ENCODE peak calls at places on chromosomes 2 and 18, in six cellular contexts. R, A, P, Q, I and O are unnamed samples.

GRCh38 chr18:79393181-79393598 is 2.5 kb upstream of the NFATC1 start:
- ATAC-seq in A (no peak), I (peak), Q (no peak), R (peak), P (no peak), O (no peak)

GRCh38 chr2:236449167-236449586 is 120.4 kb upstream of the ACKR3 start:
- ATAC-seq in A (peak), R (no peak), P (no peak), Q (no peak), I (no peak), O (no peak)

GRCh38 chr2:233323851-233324250 is 16.2 kb downstream of the SAG start:
- ATAC-seq in P (peak), I (no peak), A (peak), R (no peak), Q (peak), O (no peak)

GRCh38 chr2:134206573-134206972 is 47.3 kb upstream of the MGAT5 start:
- ATAC-seq in I (peak), P (no peak), A (no peak), R (peak), Q (peak), O (peak)

GRCh38 chr2:58916127-58916526 is 675.0 kb upstream of the FANCL start:
- ATAC-seq in P (no peak), Q (no peak), A (no peak), I (no peak), R (peak), O (peak)

GRCh38 chr2:86047575-86048382 is 57.9 kb downstream of the POLR1A start:
- ATAC-seq in R (no peak), Q (no peak), I (no peak), A (no peak), P (no peak), O (no peak)

GRCh38 chr2:227163998-227164744 is at the start of the genes COL4A3 and COL4A4:
- ATAC-seq in R (peak), P (peak), Q (no peak), I (peak), A (peak), O (peak)

GRCh38 chr2:133843091-133843490 is 274.8 kb upstream of the NCKAP5 start:
- ATAC-seq in Q (no peak), P (no peak), I (no peak), R (no peak), A (no peak), O (no peak)

GRCh38 chr2:171688129-171688465 is 828 bp downstream of the DYNC1I2 start:
- ATAC-seq in R (peak), P (peak), I (peak), Q (peak), A (peak), O (no peak)

GRCh38 chr2:58025150-58025933 is 21.3 kb upstream of the VRK2 start:
- ATAC-seq in R (no peak), I (peak), Q (no peak), A (no peak), P (no peak), O (no peak)

GRCh38 chr2:124320072-124320471 is 295.0 kb downstream of the CNTNAP5 start:
- ATAC-seq in A (no peak), Q (no peak), I (no peak), R (no peak), P (no peak), O (no peak)

GRCh38 chr2:46909771-46910419 is 5.7 kb downstream of the MCFD2 start:
- ATAC-seq in R (peak), P (peak), Q (no peak), A (peak), I (peak), O (no peak)

GRCh38 chr2:151472966-151473365 is 63.3 kb downstream of the RIF1 start:
- ATAC-seq in A (no peak), Q (peak), R (no peak), I (no peak), P (no peak), O (no peak)

GRCh38 chr2:133317161-133317560 is 251.1 kb downstream of the NCKAP5 start:
- ATAC-seq in I (no peak), Q (no peak), P (no peak), R (no peak), A (no peak), O (no peak)

GRCh38 chr2:232027530-232027929 is 66.0 kb downstream of the DIS3L2 start:
- ATAC-seq in P (no peak), A (no peak), Q (no peak), I (no peak), R (no peak), O (no peak)

GRCh38 chr2:96801464-96802280 is 14.4 kb upstream of the CNNM3 start:
- ATAC-seq in Q (no peak), I (no peak), R (no peak), A (no peak), P (no peak), O (no peak)

GRCh38 chr18:26710460-26711096 is 154.9 kb downstream of the AQP4 start:
- ATAC-seq in A (no peak), R (no peak), I (peak), Q (no peak), P (no peak), O (no peak)

GRCh38 chr18:73901589-73901988 is 246.0 kb downstream of the FBXO15 start:
- ATAC-seq in P (no peak), R (no peak), I (no peak), A (no peak), Q (no peak), O (no peak)

GRCh38 chr2:9964334-9964980 is 13.0 kb downstream of the GRHL1 start:
- ATAC-seq in Q (no peak), I (no peak), R (no peak), A (no peak), P (no peak), O (no peak)

GRCh38 chr2:37585295-37585908 is 86.0 kb downstream of the CDC42EP3 start:
- ATAC-seq in Q (peak), I (peak), P (no peak), A (peak), R (no peak), O (no peak)

GRCh38 chr2:197152451-197153228 is 157.9 kb downstream of the ANKRD44 start:
- ATAC-seq in Q (no peak), A (no peak), R (peak), I (peak), P (peak), O (peak)

GRCh38 chr2:23009545-23010149 is 375.3 kb upstream of the KLHL29 start:
- ATAC-seq in R (peak), I (no peak), A (no peak), Q (no peak), P (no peak), O (peak)

GRCh38 chr18:58992301-58993231 is 127.9 kb downstream of the ZNF532 start:
- ATAC-seq in R (no peak), A (no peak), P (no peak), Q (no peak), I (no peak), O (no peak)

GRCh38 chr2:224436634-224437033 is 34.7 kb upstream of the FAM124B start:
- ATAC-seq in P (no peak), A (no peak), R (no peak), I (no peak), Q (peak), O (no peak)

GRCh38 chr2:200847268-200847667 is 17.2 kb downstream of the CLK1 start:
- ATAC-seq in A (no peak), P (no peak), I (no peak), R (no peak), Q (no peak), O (no peak)

GRCh38 chr2:212683346-212683745 is 144.7 kb upstream of the ERBB4 start:
- ATAC-seq in A (no peak), Q (no peak), P (no peak), R (no peak), I (no peak), O (no peak)

GRCh38 chr18:9669016-9669415 is 39.1 kb upstream of the RAB31 start:
- ATAC-seq in Q (peak), R (no peak), A (no peak), P (no peak), I (no peak), O (no peak)

GRCh38 chr2:76080154-76080553 is 369.4 kb upstream of the GCFC2 start:
- ATAC-seq in Q (no peak), I (no peak), R (no peak), A (no peak), P (peak), O (no peak)

GRCh38 chr2:61456070-61456745 is 14.7 kb downstream of the USP34 start:
- ATAC-seq in A (no peak), Q (no peak), P (peak), R (no peak), I (no peak), O (no peak)

GRCh38 chr2:206984206-206984605 is 44.9 kb downstream of the CPO start:
- ATAC-seq in Q (no peak), R (no peak), I (no peak), P (no peak), A (no peak), O (no peak)

GRCh38 chr18:32674491-32674890 is 98.3 kb downstream of the KLHL14 start:
- ATAC-seq in Q (no peak), P (peak), R (no peak), A (peak), I (no peak), O (no peak)

GRCh38 chr2:226730487-226730886 is 69.1 kb downstream of the IRS1 start:
- ATAC-seq in P (peak), A (peak), I (no peak), Q (peak), R (no peak), O (no peak)

GRCh38 chr18:35507623-35508022 is 9.9 kb upstream of the INO80C start:
- ATAC-seq in Q (peak), R (no peak), A (no peak), I (no peak), P (no peak), O (no peak)

GRCh38 chr2:219506802-219507554 is 7.3 kb upstream of the ASIC4 start:
- ATAC-seq in P (no peak), R (no peak), A (no peak), Q (no peak), I (no peak), O (no peak)

GRCh38 chr2:189367343-189367742 is 73.9 kb upstream of the WDR75 start:
- ATAC-seq in Q (no peak), P (no peak), I (no peak), R (no peak), A (no peak), O (no peak)

GRCh38 chr2:227186751-227187150 is 22.3 kb downstream of the COL4A3 start:
- ATAC-seq in A (no peak), I (no peak), P (no peak), Q (no peak), R (no peak), O (no peak)

GRCh38 chr2:21195326-21195725 is 71.6 kb downstream of the TDRD15 start:
- ATAC-seq in I (no peak), Q (no peak), A (no peak), R (no peak), P (no peak), O (no peak)

GRCh38 chr2:174964404-174964803 is 40.8 kb downstream of the CHN1 start:
- ATAC-seq in P (no peak), Q (no peak), A (no peak), R (no peak), I (no peak), O (no peak)

GRCh38 chr2:19667085-19667484 is 234.7 kb downstream of the TTC32 start:
- ATAC-seq in P (no peak), R (no peak), A (peak), Q (no peak), I (no peak), O (no peak)

GRCh38 chr2:41741951-41742563 is 305.8 kb upstream of the PKDCC start:
- ATAC-seq in P (no peak), A (no peak), I (peak), R (no peak), Q (no peak), O (no peak)
- TF ChIP-seq POLR2A in P (no peak), A (no peak), I (no peak), R (no peak), Q (no peak), O (no peak)

GRCh38 chr18:76450912-76451421 is 44.1 kb downstream of the ZNF516 start:
- ATAC-seq in Q (no peak), R (peak), A (no peak), P (no peak), I (peak), O (peak)
- TF ChIP-seq POLR2AphosphoS5 in Q (no peak), R (no peak), A (no peak), P (no peak), I (no peak), O (peak)

GRCh38 chr2:39381653-39382052 is 55.4 kb downstream of the MAP4K3 start:
- ATAC-seq in R (no peak), Q (peak), P (peak), I (no peak), A (no peak), O (no peak)

GRCh38 chr2:39378968-39379367 is 58.1 kb downstream of the MAP4K3 start:
- ATAC-seq in A (no peak), Q (no peak), I (no peak), P (no peak), R (no peak), O (no peak)

GRCh38 chr2:39377226-39377939 is 59.7 kb downstream of the MAP4K3 start:
- ATAC-seq in I (peak), R (peak), Q (peak), P (no peak), A (no peak), O (peak)

GRCh38 chr2:39380525-39381150 is 56.4 kb downstream of the MAP4K3 start:
- ATAC-seq in P (peak), A (no peak), Q (peak), R (peak), I (no peak), O (peak)

DNA sequence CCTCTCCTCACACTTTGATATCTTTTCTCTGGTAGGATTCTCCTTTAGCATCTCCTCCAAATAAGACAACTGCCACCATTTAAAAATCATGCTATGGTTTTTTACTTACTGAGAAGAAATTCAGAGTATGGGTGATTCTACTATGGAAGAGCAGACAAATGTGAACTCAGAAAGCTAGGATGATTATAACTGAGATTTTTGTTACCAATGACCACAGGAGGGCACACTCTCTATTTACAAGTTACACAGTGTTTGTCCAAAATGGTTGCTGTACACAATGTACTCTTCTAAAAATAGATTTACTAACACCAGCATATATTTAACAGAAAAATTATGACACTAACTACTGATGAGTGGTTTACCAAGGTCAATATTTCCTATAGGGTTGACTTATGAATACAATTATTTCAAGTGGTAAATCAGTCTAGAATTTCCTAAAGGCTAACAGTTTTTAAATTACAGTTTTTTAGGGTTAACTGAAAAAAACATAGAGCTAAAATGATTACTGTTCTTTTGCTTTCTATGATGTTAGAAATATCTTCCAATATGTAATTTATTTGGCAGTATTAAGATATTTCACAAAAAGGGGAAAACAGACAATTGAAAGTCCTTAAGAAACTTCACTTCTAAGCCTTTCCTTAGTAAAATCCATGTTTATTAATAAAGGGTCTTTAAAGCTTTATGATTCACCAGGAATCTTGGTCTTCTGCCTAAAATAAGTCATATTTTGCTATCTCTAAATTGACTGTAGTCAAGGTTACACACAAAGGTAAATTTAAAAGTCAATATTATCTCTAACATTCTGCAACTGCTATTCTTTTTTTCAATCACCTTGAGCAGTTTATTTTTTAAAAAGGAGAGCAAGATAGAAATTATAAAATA is 57.2 kb downstream of the MAP4K3 start:
- ATAC-seq in A (peak), Q (peak), P (peak), R (peak), I (peak), O (peak)
- TF ChIP-seq CTCF in A (peak), Q (peak), P (peak), R (peak), I (peak), O (peak)

GRCh38 chr2:216503697-216504375 is 5.2 kb downstream of the RPL37A start:
- ATAC-seq in R (no peak), I (no peak), Q (no peak), P (no peak), A (no peak), O (no peak)

GRCh38 chr2:216505133-216506106 is 6.8 kb downstream of the RPL37A start:
- ATAC-seq in P (peak), I (no peak), A (no peak), R (no peak), Q (no peak), O (no peak)

GRCh38 chr2:216501854-216502253 is 3.2 kb downstream of the RPL37A start:
- ATAC-seq in A (no peak), P (no peak), Q (no peak), I (no peak), R (no peak), O (no peak)

GRCh38 chr2:216502776-216503629 is 4.4 kb downstream of the RPL37A start:
- ATAC-seq in A (no peak), P (no peak), Q (no peak), R (no peak), I (no peak), O (no peak)

DNA sequence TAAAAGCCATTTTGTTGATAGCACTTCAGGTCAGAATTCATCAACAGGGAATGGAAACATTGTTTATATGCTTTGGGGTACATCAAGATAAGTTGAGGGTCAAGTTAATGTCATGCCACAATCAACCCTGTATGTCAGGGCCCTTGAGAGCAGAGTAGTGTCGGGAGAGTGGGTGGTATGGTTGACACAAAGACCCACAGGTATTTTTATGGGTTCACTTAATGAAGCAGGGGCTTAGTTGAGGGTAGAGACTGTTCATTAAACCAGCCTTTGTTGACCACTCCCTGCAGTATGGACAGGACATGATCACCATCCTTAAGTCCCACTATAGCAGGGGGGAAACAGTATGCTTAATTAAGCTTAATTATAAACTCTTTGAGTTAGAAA is 5.7 kb downstream of the RPL37A start:
- ATAC-seq in P (no peak), A (peak), Q (peak), R (no peak), I (peak), O (no peak)
- TF ChIP-seq POLR2A in P (no peak), A (no peak), Q (peak), R (no peak), I (peak), O (no peak)

GRCh38 chr18:45324489-45325111 is 290.7 kb upstream of the SLC14A2 start:
- ATAC-seq in Q (no peak), I (no peak), R (peak), P (no peak), A (no peak), O (peak)
- TF ChIP-seq POLR2AphosphoS5 in Q (no peak), I (no peak), R (peak), P (no peak), A (no peak), O (peak)

GRCh38 chr2:160085662-160086061 is 23.2 kb upstream of the PLA2R1 start:
- ATAC-seq in P (peak), I (peak), Q (peak), R (no peak), A (peak), O (no peak)
- TF ChIP-seq CTCF in P (no peak), I (peak), Q (peak), R (no peak), A (no peak), O (no peak)

DNA sequence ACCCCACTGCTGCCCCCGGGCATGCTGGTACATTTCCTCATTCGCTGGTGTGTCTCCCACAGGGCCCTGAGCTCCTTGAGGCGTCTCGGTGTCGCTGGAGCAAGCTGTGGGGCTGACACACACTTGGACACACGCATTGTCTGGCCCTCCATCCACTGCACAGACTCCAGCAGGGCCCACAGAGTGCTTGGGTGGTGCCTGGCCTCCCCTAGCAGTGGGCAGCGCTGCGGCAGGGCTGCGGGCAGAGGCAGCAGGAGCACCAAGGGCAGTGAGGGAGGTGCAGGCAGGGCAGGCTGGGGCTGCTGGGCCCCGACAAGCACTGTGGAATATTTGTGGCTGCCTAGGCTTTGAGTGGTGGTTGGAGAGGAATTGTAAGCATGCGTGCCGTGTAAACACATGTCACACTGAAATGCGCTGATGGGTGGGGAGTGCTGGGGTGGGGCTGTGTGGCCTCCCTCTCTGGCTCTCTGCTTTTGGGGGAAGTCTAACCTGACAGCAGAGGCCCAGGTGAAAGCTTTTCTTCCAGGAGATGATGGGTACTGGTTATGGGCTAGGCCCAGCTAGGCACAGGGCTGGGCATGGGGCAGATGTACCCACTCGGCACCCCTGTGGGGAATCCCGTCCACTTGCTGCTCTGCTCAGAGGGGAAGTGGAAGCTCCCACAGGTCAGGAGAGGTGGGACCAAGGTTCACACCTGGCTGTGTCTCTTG is 55.5 kb upstream of the HS6ST1 start:
- ATAC-seq in I (no peak), Q (no peak), R (peak), A (peak), P (peak), O (peak)
- TF ChIP-seq POLR2A in I (no peak), Q (no peak), R (no peak), A (no peak), P (no peak), O (no peak)